ENCODE peak calls at places on chromosomes 11 and 22, in six cellular contexts. Z, S, G, I, Y and O are unnamed samples.

GRCh38 chr11:113262594-113262993 is 51.8 kb upstream of the TTC12 start:
- ATAC-seq in Z (no peak), S (no peak), G (no peak), I (no peak), Y (no peak), O (no peak)

GRCh38 chr11:17476317-17477083 is at the start of gene ABCC8:
- ATAC-seq in Z (peak; percentile 32), S (no peak), G (peak; percentile 26), I (no peak), Y (no peak), O (no peak)

GRCh38 chr11:64342869-64343739 is 3.1 kb downstream of the CCDC88B start:
- ATAC-seq in Z (peak; percentile 48), S (no peak), G (no peak), I (peak; percentile 5), Y (peak; percentile 58), O (no peak)

GRCh38 chr11:70503878-70504240 is 105.5 kb downstream of the CTTN start:
- ATAC-seq in Z (peak; percentile 44), S (no peak), G (peak; percentile 47), I (peak; percentile 64), Y (peak; percentile 40), O (no peak)

GRCh38 chr11:27916541-27917100 is 191.3 kb downstream of the KIF18A start:
- ATAC-seq in Z (no peak), S (no peak), G (no peak), I (peak; percentile 92), Y (no peak), O (no peak)

GRCh38 chr11:70851308-70851707 is 401.1 kb downstream of the SHANK2 start:
- ATAC-seq in Z (no peak), S (no peak), G (no peak), I (no peak), Y (no peak), O (no peak)

GRCh38 chr11:77401486-77402217 is 72.2 kb downstream of the PAK1 start:
- ATAC-seq in Z (no peak), S (no peak), G (no peak), I (peak; percentile 66), Y (no peak), O (no peak)

GRCh38 chr11:116963813-116964212 is 126.4 kb upstream of the APOA1 start:
- ATAC-seq in Z (no peak), S (no peak), G (no peak), I (no peak), Y (no peak), O (no peak)

GRCh38 chr11:17548444-17548843 is 1.4 kb downstream of the OTOG start:
- ATAC-seq in Z (no peak), S (no peak), G (no peak), I (peak; percentile 37), Y (peak; percentile 41), O (no peak)

GRCh38 chr11:69704508-69705245 is 855 bp upstream of the FGF19 start:
- ATAC-seq in Z (peak; percentile 75), S (peak; percentile 47), G (no peak), I (no peak), Y (peak; percentile 84), O (no peak)

GRCh38 chr11:128716661-128717210 is 22.9 kb downstream of the FLI1 start:
- ATAC-seq in Z (no peak), S (peak; percentile 9), G (no peak), I (peak; percentile 36), Y (no peak), O (peak; percentile 44)

GRCh38 chr22:26476705-26477340 is 6.8 kb downstream of the HPS4 start:
- ATAC-seq in Z (no peak), S (no peak), G (no peak), I (no peak), Y (no peak), O (no peak)

GRCh38 chr11:24935059-24935458 is 438.2 kb downstream of the LUZP2 start:
- ATAC-seq in Z (no peak), S (no peak), G (no peak), I (no peak), Y (no peak), O (no peak)
- TF ChIP-seq EP300 in Z (no peak), S (no peak), G (no peak), I (no peak), Y (no peak), O (no peak)

DNA sequence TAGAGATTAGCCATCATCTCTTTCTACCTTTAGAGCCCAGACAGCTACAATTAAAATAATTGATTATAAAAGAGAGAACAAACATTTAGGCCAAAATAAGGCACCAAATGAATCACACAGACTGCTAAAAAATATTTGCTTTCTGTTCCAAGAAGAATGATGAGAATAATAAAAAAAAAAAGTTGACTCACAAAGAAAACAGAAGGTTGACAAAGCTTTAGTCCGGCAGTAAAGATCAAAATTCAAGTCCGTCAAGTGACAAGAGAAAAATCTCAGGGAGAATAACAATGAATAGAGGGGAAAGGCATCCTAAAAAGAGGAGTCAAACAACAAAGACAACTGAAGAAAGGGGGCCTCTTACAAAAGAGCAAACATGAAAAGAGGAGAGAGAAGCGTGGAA is 910.3 kb downstream of the OPCML start:
- ATAC-seq in Z (no peak), S (no peak), G (no peak), I (no peak), Y (no peak), O (no peak)
- H3K27ac ChIP-seq in Z (no peak overlapping the region), S (no peak overlapping the region), G (no peak overlapping the region), I (no peak overlapping the region), Y (no peak overlapping the region), O (no peak overlapping the region)

GRCh38 chr11:78759067-78759466 is 184.4 kb upstream of the NARS2 start:
- ATAC-seq in Z (no peak), S (no peak), G (no peak), I (no peak), Y (no peak), O (no peak)
- TF ChIP-seq EP300 in Z (no peak), S (no peak), G (no peak), I (no peak), Y (no peak), O (no peak)

DNA sequence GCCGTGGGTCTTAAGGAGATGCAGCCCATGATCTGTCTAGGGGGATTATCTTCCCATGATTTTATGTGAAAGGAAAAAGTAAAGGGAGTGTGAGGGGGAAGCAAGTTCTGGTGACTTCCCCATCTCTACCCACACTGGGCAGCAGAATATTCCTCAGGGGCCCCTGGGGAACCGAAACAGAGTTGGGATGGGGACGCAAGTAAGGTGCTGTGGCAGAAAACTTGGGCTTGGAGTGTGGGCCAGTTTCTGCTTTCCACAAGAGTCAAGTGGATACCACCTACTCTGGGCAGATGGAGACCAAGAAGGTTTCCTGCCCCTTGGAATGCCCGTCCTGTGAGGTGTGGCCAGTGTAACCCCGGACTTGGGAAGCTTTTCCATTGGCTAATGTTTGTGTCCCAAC is 64.4 kb downstream of the SGSM3 start:
- ATAC-seq in Z (no peak), S (no peak), G (no peak), I (no peak), Y (no peak), O (no peak)
- H3K27ac ChIP-seq in Z (no peak overlapping the region), S (no peak overlapping the region), G (no peak overlapping the region), I (peak overlapping the region; percentile 84), Y (no peak overlapping the region), O (peak overlapping the region; percentile 19)

GRCh38 chr11:86499723-86500129 is 125.0 kb downstream of the CCDC81 start:
- ATAC-seq in Z (peak; percentile 66), S (no peak), G (peak; percentile 88), I (no peak), Y (no peak), O (no peak)
- TF ChIP-seq EP300 in Z (no peak), S (no peak), G (no peak), I (no peak), Y (no peak), O (no peak)

GRCh38 chr11:84140386-84141169 is 854.4 kb upstream of the CCDC90B start:
- ATAC-seq in Z (no peak), S (no peak), G (no peak), I (no peak), Y (no peak), O (no peak)

GRCh38 chr11:84142411-84142810 is 856.2 kb upstream of the CCDC90B start:
- ATAC-seq in Z (no peak), S (no peak), G (no peak), I (no peak), Y (no peak), O (no peak)

GRCh38 chr11:84137960-84138359 is 851.8 kb upstream of the CCDC90B start:
- ATAC-seq in Z (no peak), S (no peak), G (no peak), I (no peak), Y (no peak), O (no peak)

DNA sequence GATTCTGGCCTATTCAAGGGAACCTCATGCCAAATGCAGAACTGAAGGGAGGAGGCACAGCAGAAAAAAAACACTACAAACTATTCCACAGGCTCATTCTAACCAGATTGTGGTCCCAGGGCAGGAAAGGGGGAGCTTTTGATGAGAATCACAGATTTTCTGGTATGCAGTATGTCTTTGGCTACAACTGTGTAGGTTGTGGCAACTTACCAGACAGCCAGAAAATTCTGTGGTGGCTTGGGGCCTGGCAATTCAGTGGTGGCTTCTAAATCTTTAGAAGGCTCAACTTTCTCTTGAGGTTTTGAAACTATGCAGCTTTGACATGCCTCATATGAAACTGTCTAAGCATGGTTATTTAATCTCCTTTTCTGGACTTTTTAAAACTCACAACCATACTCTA is 850.8 kb upstream of the CCDC90B start:
- ATAC-seq in Z (no peak), S (peak; percentile 14), G (no peak), I (no peak), Y (no peak), O (no peak)
- H3K27ac ChIP-seq in Z (no peak overlapping the region), S (no peak overlapping the region), G (no peak overlapping the region), I (no peak overlapping the region), Y (no peak overlapping the region), O (no peak overlapping the region)